ENCODE peak calls at places on chromosomes 5 and 9, in seven cellular contexts. Z is cardiac muscle cell; F is heart left ventricle; S is ovary; X is CD8-positive, alpha-beta T cell; V is fibroblast of lung; J is psoas muscle. R is an unnamed sample.

GRCh38 chr5:135393691-135394090 is 5.3 kb downstream of the MACROH2A1 start:
- DNase-seq in Z (no peak), F (no peak), S (no peak), X (no peak), V (peak), J (no peak), R (no peak)

GRCh38 chr5:81853005-81853357 is 102.1 kb upstream of the SSBP2 start:
- DNase-seq in Z (no peak), F (no peak), S (no peak), X (no peak), V (no peak), J (no peak), R (no peak)

GRCh38 chr9:38082456-38083287 is 13.6 kb upstream of the SHB start:
- DNase-seq in Z (peak), F (no peak), S (no peak), X (peak), V (peak), J (no peak), R (no peak)

GRCh38 chr5:151215546-151215880 is 8.4 kb downstream of the CCDC69 start:
- DNase-seq in Z (no peak), F (no peak), S (no peak), X (no peak), V (no peak), J (no peak), R (no peak)

GRCh38 chr9:127763918-127764384 is 14.5 kb downstream of the SH2D3C start:
- DNase-seq in Z (peak), F (peak), S (no peak), X (no peak), V (no peak), J (peak), R (no peak)

GRCh38 chr5:159735036-159735435 is 181.2 kb upstream of the ADRA1B start:
- DNase-seq in Z (no peak), F (no peak), S (no peak), X (no peak), V (no peak), J (no peak), R (no peak)

GRCh38 chr5:37249820-37250175 is 622 bp upstream of the CPLANE1 start:
- DNase-seq in Z (no peak), F (no peak), S (no peak), X (no peak), V (no peak), J (no peak), R (no peak)

GRCh38 chr5:59218424-59219045 is 635.7 kb downstream of the RAB3C start:
- DNase-seq in Z (peak), F (no peak), S (no peak), X (no peak), V (peak), J (no peak), R (no peak)

GRCh38 chr9:126219166-126219565 is 107.5 kb upstream of the MVB12B start:
- DNase-seq in Z (no peak), F (no peak), S (no peak), X (no peak), V (no peak), J (no peak), R (no peak)

GRCh38 chr5:172791726-172792445 is 20.9 kb upstream of the DUSP1 start:
- DNase-seq in Z (no peak), F (no peak), S (no peak), X (no peak), V (no peak), J (no peak), R (no peak)

DNA sequence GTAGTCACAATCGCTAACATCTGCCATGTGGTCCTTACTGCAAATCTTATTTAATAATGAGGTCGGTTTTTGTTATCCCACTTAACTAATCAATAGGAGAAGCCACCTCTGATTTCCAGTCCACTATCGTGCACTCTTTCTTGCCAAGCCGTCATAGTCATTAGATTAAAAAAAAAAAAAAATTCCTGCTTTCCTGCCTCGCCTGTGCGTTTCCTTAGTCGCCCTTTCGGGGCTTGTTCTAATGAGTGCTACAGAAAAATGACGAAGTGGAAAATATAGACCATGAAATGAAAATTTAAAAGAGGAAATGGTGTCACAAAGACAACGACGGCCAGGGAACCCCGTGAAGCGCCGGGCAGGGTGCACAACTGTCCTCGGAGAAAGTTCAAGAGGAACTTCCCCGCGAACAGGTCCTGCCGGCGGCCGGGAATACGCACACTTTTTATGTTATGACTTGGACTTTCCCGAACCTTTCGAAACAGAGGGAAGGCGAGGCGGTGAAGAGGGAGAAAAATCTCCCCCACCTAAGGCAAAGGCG is 312 bp upstream of the RUFY1 start:
- DNase-seq in Z (no peak), F (no peak), S (no peak), X (no peak), V (peak), J (no peak), R (peak)
- TF ChIP-seq CTCF in Z (no peak), F (no peak), S (no peak), X (no peak), V (no peak), J (no peak), R (no peak)

GRCh38 chr5:148511832-148512347 is 128.1 kb downstream of the FBXO38 start:
- DNase-seq in Z (no peak), F (no peak), S (no peak), X (no peak), V (no peak), J (no peak), R (no peak)
- TF ChIP-seq CTCF in Z (no peak), F (no peak), S (no peak), X (no peak), V (no peak), J (no peak), R (no peak)

GRCh38 chr9:120038342-120038741 is 541.6 kb downstream of the CDK5RAP2 start:
- DNase-seq in Z (no peak), F (no peak), S (no peak), X (no peak), V (no peak), J (no peak), R (no peak)

GRCh38 chr9:120043448-120043847 is 536.5 kb downstream of the CDK5RAP2 start:
- DNase-seq in Z (no peak), F (no peak), S (no peak), X (no peak), V (no peak), J (no peak), R (no peak)

GRCh38 chr9:120040896-120041295 is 539.1 kb downstream of the CDK5RAP2 start:
- DNase-seq in Z (no peak), F (no peak), S (no peak), X (no peak), V (no peak), J (no peak), R (no peak)
- TF ChIP-seq CTCF in Z (no peak), F (no peak), S (no peak), X (no peak), V (no peak), J (no peak), R (no peak)

DNA sequence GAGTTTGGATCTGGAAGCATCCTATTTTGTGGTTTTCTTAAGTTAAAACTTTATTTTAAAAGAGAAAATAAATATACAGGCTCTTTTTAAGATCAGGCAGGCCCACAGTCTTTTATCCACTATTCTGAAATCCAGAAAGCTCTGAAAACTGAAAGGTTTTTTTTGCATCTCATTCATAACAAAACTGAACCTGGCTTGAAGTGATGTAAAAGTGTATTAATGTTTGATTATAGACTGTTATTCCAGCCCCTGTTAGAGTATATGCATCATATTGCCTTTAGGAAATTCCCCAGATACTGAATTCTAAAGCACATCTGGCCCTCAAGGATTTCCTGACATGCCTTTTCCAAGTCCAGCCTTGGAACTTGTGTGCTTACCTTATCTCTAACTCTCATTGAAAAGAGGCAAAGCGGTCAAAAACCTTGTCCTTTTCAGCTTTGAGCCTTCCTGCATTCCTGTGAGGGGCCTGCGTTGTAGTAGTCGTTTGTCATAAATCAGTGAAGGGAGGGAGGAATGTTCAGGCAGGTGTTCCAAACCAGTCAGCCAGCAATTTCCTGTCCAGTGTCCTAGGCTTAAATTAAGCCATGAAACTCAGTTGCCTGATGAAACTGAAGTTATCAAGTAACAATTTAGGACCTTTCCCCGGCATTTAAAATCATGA is 110.4 kb downstream of the TLE4 start:
- DNase-seq in Z (peak), F (no peak), S (no peak), X (no peak), V (no peak), J (no peak), R (no peak)
- TF ChIP-seq CTCF in Z (no peak), F (no peak), S (no peak), X (no peak), V (no peak), J (no peak), R (no peak)

DNA sequence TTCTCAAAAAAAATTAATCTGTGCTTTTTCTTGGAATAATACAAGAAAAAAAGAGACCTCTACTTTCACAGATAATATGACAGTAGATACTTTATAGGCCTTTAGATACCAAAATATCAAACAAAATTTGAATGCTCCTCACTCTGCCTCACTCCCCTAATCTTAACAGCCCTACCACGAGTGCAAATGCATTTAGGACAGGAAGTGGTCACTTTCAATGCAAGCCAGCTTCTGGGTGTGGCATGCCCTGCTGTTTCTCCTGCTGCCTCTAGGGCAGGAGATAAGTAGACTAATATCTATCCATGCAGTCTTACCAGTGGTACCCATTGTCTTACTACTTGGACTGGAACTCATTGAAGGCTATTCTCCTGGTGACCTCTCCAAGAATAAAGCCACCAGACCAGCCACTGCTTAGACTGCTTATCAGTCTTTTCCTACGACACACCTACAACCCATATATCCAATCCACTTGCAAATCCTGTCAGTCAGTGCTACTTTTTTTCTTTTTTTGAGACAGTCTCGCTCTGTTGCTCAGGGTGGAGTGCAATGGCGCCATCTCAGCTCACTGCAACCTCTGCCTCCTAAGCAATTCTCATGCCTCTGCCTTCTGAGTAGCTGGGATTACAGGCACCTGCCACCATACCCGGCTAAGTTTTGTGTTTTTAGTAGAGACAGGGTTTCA is 23.0 kb downstream of the FRRS1L start:
- DNase-seq in Z (peak), F (no peak), S (no peak), X (no peak), V (peak), J (no peak), R (no peak)
- TF ChIP-seq CTCF in Z (peak), F (no peak), S (no peak), X (no peak), V (peak), J (no peak), R (peak)

GRCh38 chr9:129176786-129177442 is 1.1 kb downstream of the IER5L start:
- DNase-seq in Z (peak), F (peak), S (peak), X (peak), V (peak), J (peak), R (peak)
- TF ChIP-seq CTCF in Z (no peak), F (no peak), S (no peak), X (no peak), V (no peak), J (no peak), R (peak)

GRCh38 chr9:91787931-91788330 is 162.1 kb downstream of the ROR2 start:
- DNase-seq in Z (no peak), F (no peak), S (no peak), X (no peak), V (no peak), J (no peak), R (no peak)

GRCh38 chr9:91785403-91785917 is 164.6 kb downstream of the ROR2 start:
- DNase-seq in Z (no peak), F (no peak), S (no peak), X (no peak), V (no peak), J (no peak), R (no peak)

GRCh38 chr9:91783876-91784672 is 166.0 kb downstream of the ROR2 start:
- DNase-seq in Z (no peak), F (no peak), S (peak), X (no peak), V (no peak), J (no peak), R (no peak)

GRCh38 chr9:91784673-91785402 is 165.2 kb downstream of the ROR2 start:
- DNase-seq in Z (no peak), F (no peak), S (no peak), X (no peak), V (no peak), J (no peak), R (no peak)

DNA sequence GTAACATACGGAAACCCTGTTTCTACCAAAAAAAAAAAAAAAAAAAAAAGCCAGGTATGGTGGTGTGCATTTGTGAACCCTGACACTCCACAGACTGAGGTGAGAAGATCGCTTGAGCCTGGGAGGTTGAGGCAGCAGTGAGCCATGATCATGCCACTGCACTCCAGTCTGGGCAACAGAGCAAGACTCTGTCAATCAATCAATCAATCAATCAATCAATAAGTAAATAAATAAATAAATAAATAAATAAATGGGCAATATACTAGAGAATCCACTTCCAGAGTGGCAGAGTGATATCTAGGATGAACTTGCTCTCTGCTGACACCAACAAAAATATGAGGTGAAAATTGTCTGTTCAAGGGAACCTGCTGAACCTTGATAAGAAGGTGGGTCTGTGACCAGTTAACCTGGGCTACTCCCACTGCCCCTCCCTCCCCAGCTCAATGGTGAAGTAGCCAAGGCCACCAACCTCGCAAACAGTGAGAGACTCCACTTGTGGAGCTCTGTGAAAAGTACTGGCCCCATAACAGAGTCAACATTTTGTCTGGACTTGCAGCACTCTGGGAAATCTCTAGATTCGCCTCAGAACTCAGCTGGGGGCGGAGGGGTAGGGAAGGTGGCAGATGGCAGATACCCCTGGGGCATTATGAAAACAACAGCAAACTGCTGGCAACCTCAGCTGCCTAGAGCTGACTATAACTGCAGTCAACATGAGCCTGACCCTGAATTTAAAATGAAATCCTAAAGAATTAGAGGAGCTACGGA is 163.7 kb downstream of the ROR2 start:
- DNase-seq in Z (no peak), F (no peak), S (no peak), X (no peak), V (no peak), J (no peak), R (no peak)
- TF ChIP-seq CTCF in Z (no peak), F (no peak), S (no peak), X (no peak), V (no peak), J (no peak), R (no peak)

DNA sequence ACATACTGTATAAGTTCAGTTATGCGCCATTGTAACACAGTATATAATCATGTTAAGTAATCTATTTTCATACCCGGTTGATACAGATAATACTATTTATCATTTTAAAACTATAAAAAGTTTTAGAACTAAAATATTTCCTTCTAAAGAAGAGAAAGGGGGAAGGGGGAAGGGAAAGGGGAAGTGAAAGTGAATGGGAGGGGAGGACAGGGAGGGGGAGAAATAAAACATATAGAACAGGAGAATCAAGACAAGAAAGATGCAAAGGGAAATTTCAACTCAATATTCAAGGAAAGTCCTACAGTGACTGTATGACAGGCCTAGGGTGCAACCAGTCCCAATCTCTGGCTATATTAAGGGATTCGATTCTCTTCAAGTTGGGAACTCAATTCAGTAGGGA is 1278.8 kb downstream of the MAT2B start:
- DNase-seq in Z (no peak), F (no peak), S (no peak), X (no peak), V (no peak), J (no peak), R (no peak)
- TF ChIP-seq CTCF in Z (no peak), F (no peak), S (no peak), X (no peak), V (no peak), J (no peak), R (no peak)